ENCODE peak calls at places on chromosomes 16 and 17, in four cellular contexts. J, L, K and Q are unnamed samples.

GRCh38 chr17:2711608-2712299 is at the start of gene CLUH:
- DNase-seq in J (peak; percentile 99), L (peak; percentile 97), K (peak; percentile 91), Q (peak; percentile 92)

GRCh38 chr16:76574651-76575050 is 297.4 kb downstream of the CNTNAP4 start:
- DNase-seq in L (no peak), K (no peak), J (no peak), Q (no peak)

GRCh38 chr16:86868070-86868469 is 289.7 kb downstream of the FOXL1 start:
- DNase-seq in L (no peak), J (no peak), K (no peak), Q (no peak)

GRCh38 chr17:46818929-46819859 is 702 bp upstream of the WNT3 start:
- DNase-seq in K (no peak), J (no peak), L (no peak), Q (no peak)

GRCh38 chr16:24850289-24850931 is 4.6 kb downstream of the SLC5A11 start:
- DNase-seq in L (peak; percentile 31), J (no peak), K (no peak), Q (no peak)

GRCh38 chr17:2598166-2598565 is 4.7 kb downstream of the PAFAH1B1 start:
- DNase-seq in K (no peak), L (peak; percentile 72), J (no peak), Q (peak; percentile 17)

GRCh38 chr17:57067162-57067561 is 17.9 kb upstream of the AKAP1 start:
- DNase-seq in J (no peak), L (no peak), K (no peak), Q (no peak)

GRCh38 chr16:28596840-28597691 is at the start of gene SULT1A2:
- DNase-seq in L (no peak), J (no peak), K (no peak), Q (no peak)

GRCh38 chr16:72357860-72358259 is 185.9 kb upstream of the PMFBP1 start:
- DNase-seq in L (peak; percentile 76), K (peak; percentile 38), J (no peak), Q (no peak)

GRCh38 chr17:10737168-10737622 is 7.4 kb upstream of the TMEM220 start:
- DNase-seq in K (peak; percentile 24), J (no peak), L (peak; percentile 67), Q (peak; percentile 47)

GRCh38 chr17:18967806-18968744 is 16.1 kb downstream of the SLC5A10 start:
- DNase-seq in L (no peak), K (no peak), J (no peak), Q (no peak)

GRCh38 chr17:76816590-76817135 is 51.5 kb upstream of the MGAT5B start:
- DNase-seq in J (no peak), L (peak; percentile 48), K (peak; percentile 3), Q (peak; percentile 38)

GRCh38 chr16:84726670-84727467 is 27.1 kb downstream of the USP10 start:
- DNase-seq in J (no peak), K (no peak), L (no peak), Q (no peak)

GRCh38 chr17:73338050-73338491 is 26.3 kb upstream of the CDC42EP4 start:
- DNase-seq in K (no peak), J (peak; percentile 82), L (peak; percentile 81), Q (peak; percentile 49)

GRCh38 chr16:64417711-64418227 is 704.1 kb downstream of the CDH11 start:
- DNase-seq in L (peak; percentile 6), K (no peak), J (no peak), Q (peak; percentile 45)

GRCh38 chr17:38466346-38467315 is 38.4 kb downstream of the ARHGAP23 start:
- DNase-seq in J (peak; percentile 85), L (no peak), K (no peak), Q (no peak)

GRCh38 chr17:79650861-79651260 is 40.0 kb upstream of the RBFOX3 start:
- DNase-seq in J (peak; percentile 27), L (no peak), K (no peak), Q (no peak)

GRCh38 chr16:80176114-80176513 is 364.7 kb upstream of the DYNLRB2 start:
- DNase-seq in L (no peak), K (no peak), J (no peak), Q (no peak)

GRCh38 chr17:689556-690247 is 24.9 kb downstream of the VPS53 start:
- DNase-seq in J (no peak), K (no peak), L (no peak), Q (no peak)

GRCh38 chr17:64401244-64401860 is 10.7 kb upstream of the PECAM1 start:
- DNase-seq in K (no peak), L (no peak), J (no peak), Q (no peak)

GRCh38 chr17:40316571-40317344 is 7.8 kb downstream of the RARA start:
- DNase-seq in L (peak; percentile 65), J (peak; percentile 82), K (peak; percentile 47), Q (peak; percentile 61)